ENCODE peak calls at places on chromosomes 11 and 22, in six cellular contexts. V is HepG2, F is cardiac fibroblast, C is brain microvascular endothelial cell, Q is uterus, Y is fibroblast of mammary gland. I is an unnamed sample.

GRCh38 chr22:22983123-22983522 is 87.2 kb upstream of the GNAZ start:
- DNase-seq in V (no peak), F (no peak), C (no peak), Q (no peak), Y (no peak), I (no peak)

GRCh38 chr11:63567044-63567840 is 4.1 kb upstream of the PLAAT2 start:
- DNase-seq in V (peak; percentile 32), F (peak; percentile 89), C (peak; percentile 86), Q (no peak), Y (peak; percentile 91), I (no peak)

GRCh38 chr11:61494341-61495038 is 14.1 kb upstream of the LRRC10B start:
- DNase-seq in V (no peak), F (no peak), C (no peak), Q (no peak), Y (no peak), I (no peak)

GRCh38 chr22:42612336-42612735 is 2.3 kb downstream of the POLDIP3 start:
- DNase-seq in V (no peak), F (no peak), C (no peak), Q (no peak), Y (no peak), I (no peak)

GRCh38 chr11:113778111-113778910 is 1.3 kb upstream of the CLDN25 start:
- DNase-seq in V (peak; percentile 40), F (peak; percentile 58), C (peak; percentile 16), Q (no peak), Y (peak; percentile 12), I (no peak)

GRCh38 chr22:19070397-19071169 is 51.6 kb downstream of the DGCR2 start:
- DNase-seq in V (no peak), F (no peak), C (no peak), Q (no peak), Y (no peak), I (no peak)

GRCh38 chr11:79263001-79263400 is 177.8 kb downstream of the TENM4 start:
- DNase-seq in V (no peak), F (peak; percentile 48), C (no peak), Q (no peak), Y (no peak), I (no peak)

GRCh38 chr11:34184505-34185015 is 79.1 kb downstream of the NAT10 start:
- DNase-seq in V (no peak), F (no peak), C (no peak), Q (no peak), Y (no peak), I (no peak)

GRCh38 chr11:44680982-44681597 is 45.7 kb upstream of the TSPAN18 start:
- DNase-seq in V (no peak), F (no peak), C (no peak), Q (no peak), Y (no peak), I (no peak)

GRCh38 chr22:49884503-49885260 is 31.0 kb downstream of the ZBED4 start:
- DNase-seq in V (no peak), F (no peak), C (no peak), Q (no peak), Y (no peak), I (no peak)

GRCh38 chr11:131195801-131196517 is 174.5 kb upstream of the NTM start:
- DNase-seq in V (no peak), F (peak; percentile 10), C (peak; percentile 2), Q (peak; percentile 28), Y (peak; percentile 17), I (no peak)

GRCh38 chr11:47980907-47981621 is 705 bp downstream of the PTPRJ start:
- DNase-seq in V (no peak), F (peak; percentile 40), C (no peak), Q (peak; percentile 35), Y (no peak), I (no peak)

GRCh38 chr22:45896961-45897538 is 79.9 kb downstream of the WNT7B start:
- DNase-seq in V (no peak), F (no peak), C (no peak), Q (no peak), Y (no peak), I (no peak)

GRCh38 chr22:38448945-38449745 is 5.9 kb downstream of the KCNJ4 start:
- DNase-seq in V (no peak), F (no peak), C (no peak), Q (no peak), Y (no peak), I (no peak)

GRCh38 chr11:46930089-46930488 is 6.5 kb upstream of the CSTPP1 start:
- DNase-seq in V (peak; percentile 34), F (peak; percentile 61), C (peak; percentile 71), Q (no peak), Y (peak; percentile 64), I (no peak)

GRCh38 chr11:40722179-40722795 is 737.2 kb downstream of the LRRC4C start:
- DNase-seq in V (peak; percentile 15), F (peak; percentile 27), C (no peak), Q (no peak), Y (peak; percentile 2), I (no peak)

GRCh38 chr11:86126862-86127261 is 58.0 kb upstream of the PICALM start:
- DNase-seq in V (no peak), F (no peak), C (no peak), Q (no peak), Y (no peak), I (no peak)

GRCh38 chr11:86128914-86129313 is 60.0 kb upstream of the PICALM start:
- DNase-seq in V (no peak), F (no peak), C (no peak), Q (no peak), Y (no peak), I (no peak)

GRCh38 chr11:86132667-86133310 is 63.9 kb upstream of the PICALM start:
- DNase-seq in V (no peak), F (no peak), C (no peak), Q (no peak), Y (no peak), I (no peak)

GRCh38 chr11:86134580-86135318 is 65.9 kb upstream of the PICALM start:
- DNase-seq in V (peak; percentile 34), F (no peak), C (no peak), Q (no peak), Y (no peak), I (no peak)

DNA sequence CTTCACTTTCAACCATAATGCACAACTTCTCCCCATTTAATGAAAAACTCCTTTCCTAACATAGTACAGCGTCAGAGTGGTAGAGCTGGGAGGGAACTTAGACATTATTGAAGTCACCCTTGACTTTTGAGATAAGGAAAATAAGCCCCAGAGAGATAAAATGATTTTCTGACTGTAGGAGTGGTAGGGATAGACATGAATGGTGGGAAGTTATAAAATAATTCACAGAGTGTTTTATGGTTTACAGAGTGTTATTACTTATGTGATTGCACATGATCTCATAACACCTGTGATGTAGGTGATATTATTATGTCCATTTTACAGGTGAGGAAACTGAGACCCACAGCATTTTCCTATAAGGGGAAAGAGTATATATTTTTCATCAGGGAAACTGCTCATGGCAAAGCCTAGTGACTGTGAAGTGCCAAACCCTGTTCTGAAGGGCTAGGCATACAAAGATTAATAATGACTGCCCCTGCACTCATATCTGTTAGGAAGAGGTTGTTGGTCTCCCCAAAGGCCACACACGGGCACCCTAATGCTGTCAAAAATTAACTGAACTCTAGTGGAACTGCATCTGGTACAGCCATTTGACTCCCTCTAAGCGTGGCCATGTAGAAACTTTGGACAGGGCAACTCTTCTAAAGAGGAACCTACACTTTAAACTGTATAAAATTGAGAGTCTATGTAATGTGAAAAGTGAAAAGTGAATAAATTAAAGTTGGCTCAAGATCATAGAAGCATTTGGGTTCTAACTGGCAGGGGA is 61.1 kb upstream of the PICALM start:
- DNase-seq in V (no peak), F (no peak), C (no peak), Q (no peak), Y (no peak), I (no peak)
- TF ChIP-seq CTCF in V (no peak), F (no peak), C (no peak), Q (no peak), Y (no peak), I (no peak)

GRCh38 chr11:96090711-96091110 is 166.8 kb upstream of the MTMR2 start:
- DNase-seq in V (peak; percentile 77), F (peak; percentile 76), C (peak; percentile 77), Q (no peak), Y (peak; percentile 79), I (no peak)

GRCh38 chr11:96088914-96089313 is 165.0 kb upstream of the MTMR2 start:
- DNase-seq in V (no peak), F (no peak), C (no peak), Q (no peak), Y (no peak), I (no peak)

GRCh38 chr11:96094156-96094555 is 170.2 kb upstream of the MTMR2 start:
- DNase-seq in V (no peak), F (no peak), C (no peak), Q (no peak), Y (no peak), I (no peak)

GRCh38 chr11:96092511-96092910 is 168.6 kb upstream of the MTMR2 start:
- DNase-seq in V (no peak), F (no peak), C (no peak), Q (no peak), Y (no peak), I (no peak)

GRCh38 chr11:96091476-96091875 is 167.6 kb upstream of the MTMR2 start:
- DNase-seq in V (peak; percentile 18), F (no peak), C (no peak), Q (no peak), Y (no peak), I (no peak)
- TF ChIP-seq CTCF in V (peak; percentile 14), F (no peak), C (peak; percentile 11), Q (peak; percentile 7), Y (no peak), I (no peak)

DNA sequence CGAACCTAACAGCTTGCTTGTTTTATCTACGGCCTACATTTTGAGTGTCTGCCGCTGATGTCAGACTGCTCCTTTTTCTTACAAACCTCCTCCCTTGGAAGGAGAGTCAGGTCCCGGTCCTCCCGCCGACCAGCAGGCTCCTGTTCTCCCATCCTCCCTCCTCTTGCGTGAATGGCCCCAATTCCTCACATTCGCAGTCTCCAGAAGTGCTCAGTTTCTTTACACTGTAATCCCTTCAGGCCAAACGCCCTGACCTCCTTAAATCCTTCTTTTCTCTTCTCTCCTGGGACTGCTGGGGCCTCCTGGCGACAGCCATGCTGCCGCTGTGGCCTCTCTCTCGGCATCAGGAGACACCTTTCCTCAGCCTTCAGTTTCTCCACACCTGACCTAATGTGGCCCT is 82.6 kb upstream of the CSNK2A3 start:
- DNase-seq in V (no peak), F (no peak), C (no peak), Q (peak; percentile 46), Y (no peak), I (no peak)
- TF ChIP-seq CTCF in V (no peak), F (no peak), C (no peak), Q (no peak), Y (no peak), I (no peak)

GRCh38 chr11:73931951-73932350 is 18.9 kb upstream of the DNAJB13 start:
- DNase-seq in V (no peak), F (no peak), C (no peak), Q (no peak), Y (no peak), I (no peak)

GRCh38 chr11:73929388-73929787 is 21.4 kb upstream of the DNAJB13 start:
- DNase-seq in V (no peak), F (no peak), C (no peak), Q (no peak), Y (no peak), I (no peak)

DNA sequence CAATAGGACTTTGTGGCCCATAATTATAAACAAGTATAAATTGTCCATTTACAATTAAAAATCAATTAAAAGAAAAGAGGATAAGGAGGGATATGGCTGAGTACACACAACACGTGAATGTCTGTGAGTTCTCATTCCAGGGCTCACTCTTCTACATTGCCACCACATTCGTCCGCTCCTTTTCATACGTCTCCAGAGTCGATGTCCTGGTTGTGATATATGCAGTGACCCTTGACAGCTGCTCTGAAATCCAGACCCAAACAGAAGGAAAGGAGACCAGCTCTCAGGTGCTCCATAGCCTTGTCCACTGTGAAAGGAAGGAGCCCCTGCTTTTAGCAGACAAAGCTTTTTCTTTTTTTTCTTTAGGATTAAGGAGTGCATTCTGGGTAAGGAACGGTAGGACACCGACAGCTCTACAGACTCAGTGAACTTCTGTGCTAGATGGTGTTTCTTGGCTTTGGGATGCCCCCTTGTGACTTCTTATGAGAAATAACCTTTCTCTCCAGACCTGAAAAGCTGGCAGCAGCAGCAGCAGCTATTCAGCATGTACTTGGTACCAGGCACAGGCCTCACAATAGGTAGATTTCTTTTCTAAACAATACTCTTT is 19.7 kb upstream of the DNAJB13 start:
- DNase-seq in V (peak; percentile 50), F (peak; percentile 90), C (peak; percentile 80), Q (no peak), Y (peak; percentile 85), I (no peak)
- TF ChIP-seq CTCF in V (peak; percentile 65), F (peak; percentile 45), C (peak; percentile 67), Q (peak; percentile 12), Y (peak; percentile 50), I (no peak)

I was measured in omental fat pad.